ENCODE peak calls at places on chromosomes 12 and 14, in seven cellular contexts. V is HT1080; W is activated CD4-positive, alpha-beta T cell treated with anti-CD3 and anti-CD28 coated beads, Interleukin-2, amount 50 U/mL, for 48 hours; N is EL; H is NCI-H1105 treated with DMSO at 0.1 percent for 48 hours; D is T-cell; F is NCI-H1436. X is an unnamed sample.
A peak's percentile ranks its signal among the peaks of the same experiment; 100 is the strongest.

GRCh38 chr14:89279649-89280232 is 137.3 kb downstream of the FOXN3 start:
- DNase-seq in H (no peak), W (no peak), D (no peak), F (no peak), V (no peak), N (no peak), X (no peak)

GRCh38 chr12:14390885-14391530 is 25.5 kb downstream of the ATF7IP start:
- DNase-seq in V (no peak), D (no peak), H (no peak), F (no peak), W (no peak), N (no peak), X (no peak)

GRCh38 chr14:30998100-30998706 is 27.2 kb upstream of the AP4S1 start:
- DNase-seq in W (no peak), F (no peak), V (no peak), N (no peak), D (no peak), H (no peak), X (no peak)

GRCh38 chr14:106605548-106606448 is 1079.4 kb downstream of the TMEM121 start:
- DNase-seq in H (no peak), V (peak; percentile 34), W (peak; percentile 90), D (peak; percentile 81), F (peak; percentile 88), N (no peak), X (no peak)

GRCh38 chr12:115375188-115375991 is 691.4 kb upstream of the TBX3 start:
- DNase-seq in D (no peak), W (no peak), N (peak; percentile 71), V (peak; percentile 86), F (no peak), H (no peak), X (peak; percentile 73)

GRCh38 chr12:109744026-109744425 is 30.4 kb downstream of the FAM222A start:
- DNase-seq in H (no peak), W (no peak), V (no peak), D (no peak), F (no peak), N (no peak), X (no peak)

GRCh38 chr14:89977668-89978067 is 21.9 kb downstream of the TDP1 start:
- DNase-seq in N (no peak), D (no peak), F (no peak), W (no peak), V (no peak), H (no peak), X (no peak)

GRCh38 chr14:41915732-41916131 is 309.1 kb downstream of the LRFN5 start:
- DNase-seq in H (no peak), F (no peak), D (no peak), W (no peak), N (no peak), V (no peak), X (no peak)

GRCh38 chr14:97943619-97944018 is 1146.4 kb downstream of the VRK1 start:
- DNase-seq in H (no peak), W (peak; percentile 30), N (no peak), D (no peak), V (no peak), F (no peak), X (no peak)

GRCh38 chr14:87111741-87112140 is 881.2 kb downstream of the GALC start:
- DNase-seq in W (no peak), F (no peak), N (no peak), D (no peak), V (no peak), H (peak; percentile 63), X (no peak)

GRCh38 chr12:6752181-6752930 is 585 bp downstream of the MLF2 start:
- DNase-seq in D (no peak), N (peak; percentile 65), V (peak; percentile 46), W (peak; percentile 40), H (peak; percentile 41), F (peak; percentile 29), X (no peak)

GRCh38 chr14:77103954-77104353 is 5.9 kb downstream of the CIPC start:
- DNase-seq in D (no peak), W (no peak), H (no peak), V (no peak), N (no peak), F (no peak), X (no peak)

GRCh38 chr12:90958995-90959394 is 4.0 kb upstream of the CCER1 start:
- DNase-seq in N (no peak), D (no peak), W (no peak), V (no peak), F (no peak), H (no peak), X (peak; percentile 21)

GRCh38 chr14:62213516-62213915 is 451.3 kb downstream of the SNAPC1 start:
- DNase-seq in D (no peak), N (peak; percentile 15), H (peak; percentile 87), W (no peak), V (peak; percentile 46), F (peak; percentile 20), X (no peak)

GRCh38 chr14:100825691-100826331 is at the start of gene MEG3:
- DNase-seq in W (no peak), N (peak; percentile 85), H (no peak), V (no peak), F (peak; percentile 55), D (no peak), X (no peak)

GRCh38 chr14:103022669-103023044 is 34.7 kb downstream of the CDC42BPB start:
- DNase-seq in V (no peak), D (no peak), W (no peak), F (no peak), H (no peak), N (no peak), X (peak; percentile 41)

GRCh38 chr12:109462868-109463692 is 14.0 kb downstream of the KCTD10 start:
- DNase-seq in W (no peak), V (peak; percentile 95), H (no peak), F (no peak), D (no peak), N (peak; percentile 98), X (peak; percentile 98)

GRCh38 chr12:116662612-116663144 is 75.2 kb downstream of the SPRING1 start:
- DNase-seq in F (no peak), N (peak; percentile 31), W (no peak), D (no peak), H (peak; percentile 67), V (no peak), X (no peak)

GRCh38 chr14:63205850-63206249 is 1.6 kb downstream of the RHOJ start:
- DNase-seq in F (no peak), H (no peak), W (no peak), D (no peak), V (no peak), N (no peak), X (no peak)

GRCh38 chr12:62873826-62874448 is 61.0 kb downstream of the PPM1H start:
- DNase-seq in V (no peak), N (peak; percentile 53), W (no peak), F (no peak), D (no peak), H (no peak), X (no peak)

GRCh38 chr12:110782922-110783321 is 40.2 kb upstream of the PPP1CC start:
- DNase-seq in F (no peak), N (no peak), W (no peak), H (no peak), D (no peak), V (no peak), X (no peak)